ENCODE peak calls at places on chromosomes 3 and 15, in six cellular contexts. One of them, this sample, is unnamed.

GRCh38 chr15:56832125-56832524 is 86.3 kb upstream of the TCF12 start:
- DNase-seq in posterior cingulate gyrus: peak
- DNase-seq in stimulated activated CD4-positive, alpha-beta T cell treated with anti-CD3 and anti-CD28 coated beads, TNF-alpha, amount 100 ng/mL, for 4 hours: no peak
- DNase-seq in WTC11: no peak
- DNase-seq in HepG2: no peak
- DNase-seq in small intestine: peak
- DNase-seq in this sample: no peak

GRCh38 chr3:165443664-165444063 is 247.5 kb upstream of the SLITRK3 start:
- DNase-seq in posterior cingulate gyrus: no peak
- DNase-seq in HepG2: no peak
- DNase-seq in small intestine: no peak
- DNase-seq in stimulated activated CD4-positive, alpha-beta T cell treated with anti-CD3 and anti-CD28 coated beads, TNF-alpha, amount 100 ng/mL, for 4 hours: no peak
- DNase-seq in WTC11: no peak
- DNase-seq in this sample: no peak

GRCh38 chr15:79966634-79967330 is 4.2 kb downstream of the BCL2A1 start:
- DNase-seq in stimulated activated CD4-positive, alpha-beta T cell treated with anti-CD3 and anti-CD28 coated beads, TNF-alpha, amount 100 ng/mL, for 4 hours: no peak
- DNase-seq in posterior cingulate gyrus: no peak
- DNase-seq in WTC11: no peak
- DNase-seq in HepG2: no peak
- DNase-seq in small intestine: no peak
- DNase-seq in this sample: no peak

GRCh38 chr15:47507221-47507985 is 209.9 kb upstream of the SEMA6D start:
- DNase-seq in stimulated activated CD4-positive, alpha-beta T cell treated with anti-CD3 and anti-CD28 coated beads, TNF-alpha, amount 100 ng/mL, for 4 hours: no peak
- DNase-seq in posterior cingulate gyrus: no peak
- DNase-seq in small intestine: no peak
- DNase-seq in WTC11: no peak
- DNase-seq in HepG2: no peak
- DNase-seq in this sample: no peak

GRCh38 chr15:36887214-36888017 is 212.9 kb downstream of the MEIS2 start:
- DNase-seq in small intestine: no peak
- DNase-seq in WTC11: peak
- DNase-seq in posterior cingulate gyrus: no peak
- DNase-seq in HepG2: no peak
- DNase-seq in stimulated activated CD4-positive, alpha-beta T cell treated with anti-CD3 and anti-CD28 coated beads, TNF-alpha, amount 100 ng/mL, for 4 hours: no peak
- DNase-seq in this sample: no peak

GRCh38 chr3:148681080-148681479 is 16.6 kb upstream of the AGTR1 start:
- DNase-seq in stimulated activated CD4-positive, alpha-beta T cell treated with anti-CD3 and anti-CD28 coated beads, TNF-alpha, amount 100 ng/mL, for 4 hours: no peak
- DNase-seq in posterior cingulate gyrus: no peak
- DNase-seq in HepG2: no peak
- DNase-seq in WTC11: no peak
- DNase-seq in small intestine: no peak
- DNase-seq in this sample: no peak

GRCh38 chr15:66705277-66705927 is 3.4 kb downstream of the SMAD6 start:
- DNase-seq in posterior cingulate gyrus: no peak
- DNase-seq in small intestine: no peak
- DNase-seq in WTC11: no peak
- DNase-seq in stimulated activated CD4-positive, alpha-beta T cell treated with anti-CD3 and anti-CD28 coated beads, TNF-alpha, amount 100 ng/mL, for 4 hours: no peak
- DNase-seq in HepG2: no peak
- DNase-seq in this sample: no peak

GRCh38 chr3:18988619-18989229 is 159.6 kb upstream of the KCNH8 start:
- DNase-seq in posterior cingulate gyrus: no peak
- DNase-seq in WTC11: no peak
- DNase-seq in stimulated activated CD4-positive, alpha-beta T cell treated with anti-CD3 and anti-CD28 coated beads, TNF-alpha, amount 100 ng/mL, for 4 hours: no peak
- DNase-seq in HepG2: peak
- DNase-seq in small intestine: no peak
- DNase-seq in this sample: no peak

GRCh38 chr15:65042776-65043322 is 2.3 kb upstream of the SLC51B start:
- DNase-seq in stimulated activated CD4-positive, alpha-beta T cell treated with anti-CD3 and anti-CD28 coated beads, TNF-alpha, amount 100 ng/mL, for 4 hours: no peak
- DNase-seq in HepG2: no peak
- DNase-seq in posterior cingulate gyrus: no peak
- DNase-seq in small intestine: peak
- DNase-seq in WTC11: no peak
- DNase-seq in this sample: no peak

GRCh38 chr3:181710581-181711255 is 1.0 kb upstream of the SOX2 start:
- DNase-seq in stimulated activated CD4-positive, alpha-beta T cell treated with anti-CD3 and anti-CD28 coated beads, TNF-alpha, amount 100 ng/mL, for 4 hours: no peak
- DNase-seq in WTC11: peak
- DNase-seq in HepG2: no peak
- DNase-seq in small intestine: no peak
- DNase-seq in posterior cingulate gyrus: no peak
- DNase-seq in this sample: no peak